ENCODE peak calls at places on chromosome 6, in five cellular contexts. G is osteoblast; L is cardiac muscle cell; R is HL-60; Q is stimulated activated CD8-positive, alpha-beta memory T cell treated with anti-CD3 and anti-CD28 coated beads, Interleukin-15, amount 100 ng/mL, for 4 hours. A is an unnamed sample.

GRCh38 chr6:1312444-1313363 is 806 bp downstream of the FOXQ1 start:
- DNase-seq in Q (no peak), R (peak; percentile 82), L (peak; percentile 13), G (peak; percentile 58), A (peak; percentile 90)

GRCh38 chr6:127481628-127482027 is 22.4 kb upstream of the KIAA0408 start:
- DNase-seq in Q (no peak), L (no peak), R (no peak), G (no peak), A (no peak)

GRCh38 chr6:33613794-33614166 is 7.3 kb upstream of the ITPR3 start:
- DNase-seq in G (peak; percentile 99), R (no peak), Q (no peak), L (no peak), A (peak; percentile 83)

GRCh38 chr6:117976030-117976651 is 69.1 kb downstream of the SLC35F1 start:
- DNase-seq in R (peak; percentile 31), Q (no peak), L (peak; percentile 81), G (no peak), A (no peak)

GRCh38 chr6:14638932-14639875 is 521.6 kb downstream of the CD83 start:
- DNase-seq in L (no peak), Q (no peak), R (peak; percentile 4), G (peak; percentile 92), A (no peak)

GRCh38 chr6:36387440-36388303 is at the start of gene ETV7:
- DNase-seq in Q (peak; percentile 54), R (peak; percentile 15), L (peak; percentile 16), G (peak; percentile 91), A (peak; percentile 88)

GRCh38 chr6:3870528-3870925 is 21.4 kb downstream of the FAM50B start:
- DNase-seq in L (no peak), R (no peak), Q (no peak), G (no peak), A (no peak)

GRCh38 chr6:37724530-37725220 is 27.0 kb upstream of the MDGA1 start:
- DNase-seq in Q (no peak), G (peak; percentile 58), L (no peak), R (no peak), A (no peak)

GRCh38 chr6:138997136-138997535 is 9.1 kb upstream of the REPS1 start:
- DNase-seq in G (no peak), L (no peak), Q (no peak), R (no peak), A (no peak)